ENCODE peak calls at places on chromosomes 12 and 14, in eight cellular contexts. D is thoracic aorta; C is iPS DF 6.9; E is esophagus muscularis mucosa; H is fibroblast of lung; G is CD4-positive, alpha-beta memory T cell; X is Panc1; Y is A549. F is an unnamed sample. For H3K4me1, the result is how much of the 10 kb centered on the place peaks cover.

GRCh38 chr12:43362910-43363694 is 188.9 kb downstream of the ADAMTS20 start:
- DNase-seq in D (no peak), C (no peak), E (no peak), H (peak), G (no peak), X (no peak), Y (no peak), F (no peak)

GRCh38 chr12:84814664-84815245 is 97.8 kb downstream of the SLC6A15 start:
- DNase-seq in D (no peak), C (no peak), E (no peak), H (peak), G (no peak), X (no peak), Y (no peak), F (no peak)

GRCh38 chr12:131388164-131388795 is 322.6 kb upstream of the SFSWAP start:
- DNase-seq in D (no peak), C (no peak), E (no peak), H (no peak), G (no peak), X (no peak), Y (no peak), F (no peak)

GRCh38 chr12:109582636-109583035 is 9.0 kb downstream of the MVK start:
- DNase-seq in D (no peak), C (no peak), E (no peak), H (no peak), G (no peak), X (no peak), Y (peak), F (no peak)

GRCh38 chr14:100902792-100903191 is 730 bp downstream of the RTL1 start:
- DNase-seq in D (no peak), C (no peak), E (peak), H (no peak), G (no peak), X (no peak), Y (no peak), F (no peak)

GRCh38 chr12:107472308-107472707 is 213.3 kb upstream of the PWP1 start:
- DNase-seq in D (no peak), C (no peak), E (no peak), H (no peak), G (no peak), X (no peak), Y (no peak), F (no peak)

GRCh38 chr14:31449971-31450610 is 7.2 kb downstream of the DTD2 start:
- DNase-seq in D (no peak), C (no peak), E (no peak), H (peak), G (no peak), X (peak), Y (peak), F (no peak)

GRCh38 chr12:132006056-132006680 is 56.4 kb downstream of the EP400 start:
- DNase-seq in D (no peak), C (no peak), E (no peak), H (no peak), G (no peak), X (no peak), Y (no peak), F (no peak)

GRCh38 chr12:132950844-132951535 is 5.1 kb downstream of the ZNF605 start:
- DNase-seq in D (no peak), C (no peak), E (no peak), H (no peak), G (no peak), X (no peak), Y (no peak), F (peak)

GRCh38 chr12:68745904-68746571 is at the start of gene SLC35E3:
- DNase-seq in D (peak), C (peak), E (peak), H (peak), G (peak), X (peak), Y (peak), F (peak)

GRCh38 chr12:127060310-127060847 is 1206.6 kb upstream of the TMEM132C start:
- DNase-seq in D (no peak), C (no peak), E (no peak), H (no peak), G (no peak), X (no peak), Y (no peak), F (no peak)

GRCh38 chr14:49893309-49894213 is 679 bp downstream of the ARF6 start:
- DNase-seq in D (peak), C (no peak), E (no peak), H (peak), G (peak), X (no peak), Y (peak), F (peak)

GRCh38 chr14:100022772-100023451 is 42.3 kb upstream of the EVL start:
- DNase-seq in D (no peak), C (no peak), E (no peak), H (peak), G (no peak), X (no peak), Y (no peak), F (no peak)

GRCh38 chr12:22981711-22982110 is 356.7 kb downstream of the ETNK1 start:
- DNase-seq in D (no peak), C (no peak), E (no peak), H (peak), G (no peak), X (no peak), Y (peak), F (no peak)

GRCh38 chr12:68976304-68976915 is 43.4 kb upstream of the CPM start:
- DNase-seq in D (no peak), C (no peak), E (no peak), H (no peak), G (no peak), X (no peak), Y (no peak), F (no peak)

GRCh38 chr14:37230551-37231194 is 32.9 kb downstream of the MIPOL1 start:
- DNase-seq in D (no peak), C (no peak), E (no peak), H (peak), G (no peak), X (no peak), Y (peak), F (no peak)

GRCh38 chr12:30631710-30632109 is 64.0 kb downstream of the IPO8 start:
- DNase-seq in D (no peak), C (no peak), E (no peak), H (no peak), G (no peak), X (no peak), Y (no peak), F (no peak)

GRCh38 chr12:69935651-69936100 is 110.6 kb downstream of the MYRFL start:
- DNase-seq in D (no peak), C (no peak), E (no peak), H (no peak), G (no peak), X (no peak), Y (no peak), F (no peak)

GRCh38 chr14:74502236-74503019 is 8.9 kb downstream of the ISCA2 start:
- DNase-seq in D (no peak), C (no peak), E (no peak), H (peak), G (no peak), X (peak), Y (peak), F (no peak)

GRCh38 chr12:123242083-123242904 is 9.1 kb downstream of the MTRFR start:
- DNase-seq in D (no peak), C (no peak), E (no peak), H (no peak), G (no peak), X (no peak), Y (no peak), F (no peak)

GRCh38 chr12:93712204-93712603 is 35.0 kb downstream of the CRADD start:
- DNase-seq in D (no peak), C (no peak), E (no peak), H (no peak), G (no peak), X (no peak), Y (no peak), F (no peak)

GRCh38 chr14:95515080-95515489 is 1.4 kb downstream of the SYNE3 start:
- DNase-seq in D (no peak), C (no peak), E (no peak), H (no peak), G (no peak), X (no peak), Y (no peak), F (no peak)

GRCh38 chr14:76958020-76958965 is 70.2 kb downstream of the IRF2BPL start:
- DNase-seq in D (no peak), C (no peak), E (no peak), H (no peak), G (peak), X (no peak), Y (no peak), F (no peak)

GRCh38 chr14:62162998-62163589 is 400.9 kb downstream of the SNAPC1 start:
- DNase-seq in D (no peak), C (peak), E (no peak), H (peak), G (no peak), X (peak), Y (peak), F (peak)

GRCh38 chr12:115394498-115395220 is 710.7 kb upstream of the TBX3 start:
- DNase-seq in D (no peak), C (no peak), E (peak), H (no peak), G (no peak), X (no peak), Y (peak), F (peak)

GRCh38 chr12:53103860-53104305 is 597 bp downstream of the SOAT2 start:
- DNase-seq in D (no peak), C (no peak), E (no peak), H (no peak), G (no peak), X (no peak), Y (no peak), F (no peak)

GRCh38 chr14:29222671-29223268 is 456.2 kb downstream of the FOXG1 start:
- DNase-seq in D (no peak), C (no peak), E (no peak), H (peak), G (no peak), X (peak), Y (peak), F (no peak)

GRCh38 chr12:89649139-89649538 is 59.5 kb downstream of the ATP2B1 start:
- DNase-seq in D (no peak), C (no peak), E (no peak), H (no peak), G (no peak), X (no peak), Y (no peak), F (no peak)

GRCh38 chr12:32659908-32660440 is 19.1 kb upstream of the DNM1L start:
- DNase-seq in D (no peak), C (no peak), E (no peak), H (no peak), G (no peak), X (no peak), Y (no peak), F (no peak)

GRCh38 chr12:127803545-127803944 is 463.4 kb upstream of the TMEM132C start:
- DNase-seq in D (no peak), C (no peak), E (no peak), H (peak), G (no peak), X (no peak), Y (no peak), F (no peak)

GRCh38 chr12:65740873-65741600 is 83.2 kb upstream of the HMGA2 start:
- DNase-seq in D (no peak), C (no peak), E (no peak), H (peak), G (no peak), X (peak), Y (peak), F (peak)

GRCh38 chr14:69312608-69313007 is 52.6 kb downstream of the GALNT16 start:
- DNase-seq in D (no peak), C (no peak), E (no peak), H (no peak), G (no peak), X (no peak), Y (no peak), F (no peak)

GRCh38 chr12:110100315-110100970 is 23.7 kb upstream of the IFT81 start:
- DNase-seq in D (peak), C (peak), E (no peak), H (peak), G (peak), X (peak), Y (peak), F (peak)

GRCh38 chr12:131105351-131105735 is 151.6 kb downstream of the ADGRD1 start:
- DNase-seq in D (no peak), C (no peak), E (no peak), H (no peak), G (no peak), X (no peak), Y (no peak), F (no peak)

GRCh38 chr12:20367731-20368652 is at the start of gene PDE3A:
- DNase-seq in D (no peak), C (no peak), E (no peak), H (peak), G (no peak), X (no peak), Y (peak), F (peak)

GRCh38 chr12:68963456-68963859 is 30.5 kb upstream of the CPM start:
- DNase-seq in D (no peak), C (no peak), E (no peak), H (no peak), G (no peak), X (no peak), Y (no peak), F (no peak)

GRCh38 chr12:79908366-79908765 is 26.5 kb downstream of the PPP1R12A start:
- DNase-seq in D (no peak), C (no peak), E (no peak), H (no peak), G (no peak), X (no peak), Y (no peak), F (no peak)

GRCh38 chr12:96366255-96366654 is 34.0 kb downstream of the CDK17 start:
- DNase-seq in D (no peak), C (no peak), E (no peak), H (no peak), G (no peak), X (no peak), Y (no peak), F (no peak)

GRCh38 chr12:51621155-51621922 is 30.3 kb downstream of the SCN8A start:
- DNase-seq in D (no peak), C (no peak), E (no peak), H (peak), G (no peak), X (no peak), Y (no peak), F (no peak)
- H3K27ac ChIP-seq in D (no peak), C (no peak), E (no peak), H (no peak), G (no peak), X (no peak), Y (no peak), F (no peak)

GRCh38 chr12:19244312-19244711 is 114.8 kb downstream of the PLEKHA5 start:
- DNase-seq in D (no peak), C (no peak), E (no peak), H (peak), G (no peak), X (no peak), Y (no peak), F (no peak)
- H3K4me1 ChIP-seq in D (under half), C (under half), E (half or more), H (under half), G (under half), X (under half), Y (under half), F (under half)

GRCh38 chr12:64169999-64170398 is 52.1 kb downstream of the KICS2 start:
- DNase-seq in D (no peak), C (no peak), E (no peak), H (peak), G (no peak), X (no peak), Y (no peak), F (no peak)
- H3K27ac ChIP-seq in D (no peak), C (no peak), E (no peak), H (peak), G (no peak), X (no peak), Y (no peak), F (no peak)

GRCh38 chr12:6370994-6371754 is 4.2 kb downstream of the SCNN1A start:
- DNase-seq in D (no peak), C (peak), E (no peak), H (peak), G (no peak), X (peak), Y (peak), F (peak)
- H3K4me1 ChIP-seq in D (under half), C (under half), E (under half), H (under half), G (under half), X (half or more), Y (half or more), F (under half)

DNA sequence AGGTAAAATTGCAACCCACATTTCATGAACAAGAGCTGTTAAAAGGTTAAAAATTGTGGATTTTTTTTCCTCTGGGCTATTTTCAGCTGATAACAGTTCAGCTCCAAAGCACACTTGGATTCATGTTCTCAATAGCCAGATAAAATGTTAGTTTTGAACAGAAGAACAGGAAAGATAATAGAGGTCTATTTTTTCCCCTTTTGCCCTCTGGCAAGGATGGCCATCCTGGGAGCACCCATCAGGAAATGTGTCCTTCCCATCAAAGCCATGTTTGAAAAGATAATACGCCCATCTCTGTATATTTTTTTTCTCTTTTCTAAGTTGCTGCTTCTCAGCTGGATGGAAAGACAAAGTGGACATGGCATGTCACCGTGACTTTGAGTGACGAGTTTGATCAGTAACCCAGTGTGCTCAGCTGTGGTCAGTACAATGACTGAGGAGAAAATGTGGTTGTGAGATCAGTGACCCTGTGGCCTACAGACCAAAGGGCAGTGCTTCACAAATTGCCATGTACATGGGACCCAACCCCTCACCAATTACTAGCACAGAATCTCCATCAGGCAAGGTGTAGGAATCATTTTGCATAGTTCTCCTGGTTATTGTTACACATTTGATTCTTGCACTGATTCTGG is 64.1 kb downstream of the ANO6 start:
- DNase-seq in D (no peak), C (no peak), E (no peak), H (no peak), G (no peak), X (no peak), Y (no peak), F (no peak)
- H3K27ac ChIP-seq in D (peak), C (no peak), E (peak), H (no peak), G (no peak), X (peak), Y (peak), F (no peak)

GRCh38 chr12:64681200-64682052 is 71.1 kb downstream of the RASSF3 start:
- DNase-seq in D (no peak), C (no peak), E (no peak), H (no peak), G (no peak), X (no peak), Y (no peak), F (no peak)

GRCh38 chr12:64680235-64680634 is 69.9 kb downstream of the RASSF3 start:
- DNase-seq in D (no peak), C (no peak), E (no peak), H (no peak), G (peak), X (no peak), Y (peak), F (no peak)

GRCh38 chr12:64685605-64686004 is 73.6 kb downstream of the GNS start:
- DNase-seq in D (no peak), C (no peak), E (no peak), H (no peak), G (no peak), X (no peak), Y (no peak), F (no peak)

GRCh38 chr12:64685076-64685475 is 74.1 kb downstream of the GNS start:
- DNase-seq in D (no peak), C (no peak), E (no peak), H (no peak), G (peak), X (no peak), Y (no peak), F (no peak)

DNA sequence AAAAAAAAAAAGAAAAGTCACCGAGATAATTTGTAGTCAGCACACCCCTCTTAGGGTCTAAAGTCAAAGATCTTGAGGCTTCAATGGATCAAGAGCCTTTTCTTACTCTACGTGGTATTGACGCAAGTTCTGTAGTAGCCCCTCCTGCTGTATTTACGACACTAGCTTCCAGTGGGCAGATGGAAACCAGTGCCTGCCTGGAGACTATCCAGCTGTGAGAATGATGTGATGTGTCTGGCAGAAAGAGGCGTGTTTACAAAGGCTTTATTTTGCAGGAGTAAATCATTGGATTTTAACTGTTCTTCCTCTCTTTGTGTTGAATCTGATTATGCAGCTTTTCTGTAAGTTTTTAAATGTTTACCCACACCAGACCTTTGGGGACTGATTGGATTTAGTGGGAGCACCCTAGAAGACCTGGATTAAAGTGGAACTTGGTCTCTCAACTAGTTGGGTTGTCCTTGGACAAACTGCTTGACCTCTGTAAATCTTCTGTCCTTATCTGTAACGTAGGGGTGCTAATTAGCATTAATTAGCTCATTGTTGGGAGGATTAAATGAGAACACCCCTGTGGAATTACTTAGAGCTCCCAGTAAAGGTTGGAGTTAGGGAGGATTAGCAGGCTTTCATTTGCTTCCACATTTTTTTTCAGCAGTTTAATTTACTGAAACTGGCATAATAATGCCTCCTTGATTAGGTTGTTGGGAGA is 72.4 kb downstream of the RASSF3 start:
- DNase-seq in D (peak), C (no peak), E (no peak), H (peak), G (no peak), X (no peak), Y (peak), F (no peak)
- H3K4me1 ChIP-seq in D (half or more), C (under half), E (half or more), H (under half), G (half or more), X (half or more), Y (half or more), F (under half)

DNA sequence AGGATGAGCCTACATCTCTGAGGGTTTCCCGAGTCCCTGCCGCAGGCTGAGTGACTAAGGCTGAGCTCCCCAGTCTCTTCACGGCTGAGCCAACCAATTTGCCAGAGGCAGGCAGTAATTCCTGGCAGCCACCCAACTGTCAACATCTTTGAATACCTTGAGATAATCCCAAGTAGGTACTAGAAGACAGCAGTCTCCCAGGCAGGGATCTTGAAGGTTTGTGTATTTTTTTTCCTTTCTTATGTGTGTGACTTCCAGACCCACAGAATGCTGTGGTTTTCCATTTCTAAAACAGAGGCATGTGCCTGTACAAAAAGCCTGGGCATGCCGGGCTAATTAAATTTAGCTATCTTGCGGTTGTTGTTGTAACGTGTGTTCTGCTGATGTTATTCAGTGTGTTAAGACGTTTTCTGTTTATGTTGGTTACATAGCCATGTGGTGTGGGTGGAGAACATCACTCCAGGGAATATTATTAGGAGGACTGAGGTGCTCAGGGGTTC is 155.5 kb downstream of the ANO2 start:
- DNase-seq in D (no peak), C (no peak), E (no peak), H (peak), G (no peak), X (no peak), Y (no peak), F (no peak)
- H3K27ac ChIP-seq in D (no peak), C (no peak), E (no peak), H (no peak), G (no peak), X (no peak), Y (no peak), F (no peak)

GRCh38 chr12:75981247-75981646 is 50.3 kb downstream of the PHLDA1 start:
- DNase-seq in D (no peak), C (no peak), E (no peak), H (no peak), G (no peak), X (no peak), Y (no peak), F (no peak)
- H3K4me1 ChIP-seq in D (half or more), C (under half), E (under half), H (under half), G (half or more), X (half or more), Y (half or more), F (half or more)